ENCODE peak calls at places on chromosomes 12 and 14, in seven cellular contexts. M is endodermal cell, H is aorta, R is SJSA1, D is tibial nerve, X is A549, S is GM23338. Y is an unnamed sample.

GRCh38 chr12:128644664-128645296 is 179.0 kb downstream of the SLC15A4 start:
- DNase-seq in R (no peak), X (peak; percentile 19), H (no peak), D (peak; percentile 9), M (peak; percentile 96), S (peak; percentile 69), Y (no peak)

GRCh38 chr12:82635263-82635662 is 51.4 kb upstream of the TMTC2 start:
- DNase-seq in R (no peak), S (no peak), X (no peak), D (no peak), H (no peak), M (no peak), Y (no peak)

GRCh38 chr14:52778702-52779101 is 12.7 kb downstream of the GNPNAT1 start:
- DNase-seq in R (no peak), S (no peak), X (no peak), D (no peak), H (no peak), M (no peak), Y (no peak)

GRCh38 chr14:31124197-31124596 is 83.4 kb downstream of the HECTD1 start:
- DNase-seq in S (no peak), M (no peak), R (peak; percentile 2), H (no peak), D (no peak), X (no peak), Y (peak; percentile 82)

GRCh38 chr14:34713681-34714319 is 593 bp downstream of the CFL2 start:
- DNase-seq in D (peak; percentile 51), M (no peak), R (peak; percentile 70), H (peak; percentile 79), X (no peak), S (peak; percentile 33), Y (peak; percentile 21)

GRCh38 chr12:109722753-109723109 is 9.1 kb downstream of the FAM222A start:
- DNase-seq in M (no peak), D (no peak), S (no peak), X (no peak), H (no peak), R (no peak), Y (no peak)

GRCh38 chr14:97783001-97783400 is 985.8 kb downstream of the VRK1 start:
- DNase-seq in H (no peak), X (no peak), R (no peak), D (no peak), M (no peak), S (no peak), Y (no peak)

GRCh38 chr14:74349757-74350156 is 1.5 kb downstream of the VRTN start:
- DNase-seq in D (no peak), S (peak; percentile 40), X (no peak), H (no peak), R (no peak), M (peak; percentile 68), Y (no peak)

GRCh38 chr12:97404549-97404948 is 58.1 kb upstream of the RMST start:
- DNase-seq in H (no peak), R (peak; percentile 10), M (peak; percentile 90), X (peak; percentile 25), S (peak; percentile 85), D (peak; percentile 7), Y (no peak)

GRCh38 chr14:65729547-65729946 is 317.0 kb downstream of the FUT8 start:
- DNase-seq in M (no peak), D (no peak), R (no peak), X (no peak), H (no peak), S (no peak), Y (no peak)

GRCh38 chr12:113049976-113050742 is 6.4 kb upstream of the DTX1 start:
- DNase-seq in X (peak; percentile 63), H (no peak), D (no peak), S (peak; percentile 79), R (no peak), M (peak; percentile 94), Y (no peak)

GRCh38 chr14:36657409-36658090 is 4.1 kb upstream of the PAX9 start:
- DNase-seq in R (no peak), M (peak; percentile 82), S (peak; percentile 76), H (peak; percentile 76), X (no peak), D (no peak), Y (no peak)

GRCh38 chr12:130438243-130438620 is 100.5 kb downstream of the PIWIL1 start:
- DNase-seq in R (no peak), H (no peak), D (no peak), M (no peak), S (no peak), X (no peak), Y (no peak)

GRCh38 chr14:68501621-68502052 is 291.2 kb downstream of the ZFP36L1 start:
- DNase-seq in S (no peak), R (no peak), H (no peak), X (no peak), M (no peak), D (peak; percentile 64), Y (no peak)
- H3K4me1 ChIP-seq in S (peaks cover 19% of the 10 kb centered on the region), R (peaks cover 12% of the 10 kb centered on the region), H (no peaks in the 10 kb centered on the region), X (no peaks in the 10 kb centered on the region), M (no peaks in the 10 kb centered on the region), D (no peaks in the 10 kb centered on the region), Y (peaks cover 52% of the 10 kb centered on the region)

GRCh38 chr12:75908961-75909699 is 122.4 kb downstream of the PHLDA1 start:
- DNase-seq in X (no peak), D (peak; percentile 81), H (peak; percentile 75), R (peak; percentile 11), M (no peak), S (no peak), Y (no peak)
- H3K27ac ChIP-seq in X (peak overlapping the region; percentile 66), D (peak overlapping the region; percentile 79), H (no peak overlapping the region), R (no peak overlapping the region), M (peak overlapping the region; percentile 78), S (no peak overlapping the region), Y (no peak overlapping the region)

GRCh38 chr14:24679248-24680085 is 45.5 kb upstream of the GZMB start:
- DNase-seq in D (no peak), H (no peak), M (no peak), S (no peak), R (no peak), X (no peak), Y (no peak)

GRCh38 chr14:24681056-24681455 is 47.1 kb upstream of the GZMB start:
- DNase-seq in M (no peak), R (no peak), S (no peak), X (no peak), H (no peak), D (no peak), Y (no peak)

GRCh38 chr14:24677956-24678355 is 44.0 kb upstream of the GZMB start:
- DNase-seq in X (no peak), M (no peak), S (no peak), D (no peak), H (no peak), R (no peak), Y (no peak)

GRCh38 chr14:24680516-24680915 is 46.5 kb upstream of the GZMB start:
- DNase-seq in D (no peak), M (no peak), X (no peak), S (no peak), H (no peak), R (no peak), Y (no peak)

GRCh38 chr14:24678801-24679247 is 44.8 kb upstream of the GZMB start:
- DNase-seq in R (peak; percentile 63), X (peak; percentile 60), H (peak; percentile 74), D (peak; percentile 81), S (peak; percentile 93), M (peak; percentile 90), Y (peak; percentile 81)
- H3K4me3 ChIP-seq in R (peak overlapping the region; percentile 17), X (no peak overlapping the region), H (no peak overlapping the region), D (peak overlapping the region; percentile 33), S (no peak overlapping the region), M (no peak overlapping the region), Y (peak overlapping the region; percentile 33)

GRCh38 chr14:50607181-50607580 is 47.2 kb downstream of the ATL1 start:
- DNase-seq in M (no peak), R (no peak), S (no peak), X (no peak), H (no peak), D (no peak), Y (no peak)

GRCh38 chr14:50615056-50615455 is 53.0 kb downstream of the SAV1 start:
- DNase-seq in X (no peak), M (no peak), S (no peak), H (no peak), R (no peak), D (no peak), Y (no peak)

GRCh38 chr14:50612795-50613194 is 52.9 kb downstream of the ATL1 start:
- DNase-seq in D (no peak), S (no peak), H (no peak), M (no peak), X (no peak), R (no peak), Y (no peak)

GRCh38 chr14:50608302-50608851 is 48.4 kb downstream of the ATL1 start:
- DNase-seq in S (no peak), R (no peak), D (no peak), M (no peak), X (no peak), H (no peak), Y (no peak)

DNA sequence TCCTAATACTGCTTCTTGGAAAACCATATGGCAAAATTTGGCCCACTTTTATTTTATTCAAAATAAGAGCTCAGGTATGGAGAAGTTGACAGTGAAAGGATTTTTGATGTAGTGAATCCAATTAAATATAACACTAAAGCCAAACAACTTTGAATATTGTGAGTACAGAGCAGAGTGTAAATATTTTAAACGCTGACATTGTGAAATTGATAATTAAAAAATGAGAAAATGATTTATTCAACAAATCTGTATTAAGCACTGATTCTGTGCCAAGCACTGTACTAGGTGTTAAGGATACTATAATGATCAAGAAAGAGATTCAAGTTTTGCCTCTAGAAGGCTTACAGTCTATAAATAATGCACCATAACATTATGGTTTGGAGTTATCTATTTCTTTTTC is 50.5 kb downstream of the ATL1 start:
- DNase-seq in H (no peak), R (no peak), M (no peak), S (no peak), X (no peak), D (no peak), Y (no peak)
- H3K4me1 ChIP-seq in H (no peaks in the 10 kb centered on the region), R (no peaks in the 10 kb centered on the region), M (no peaks in the 10 kb centered on the region), S (no peaks in the 10 kb centered on the region), X (no peaks in the 10 kb centered on the region), D (peaks cover 8% of the 10 kb centered on the region), Y (no peaks in the 10 kb centered on the region)

GRCh38 chr12:104493504-104493903 is 36.8 kb downstream of the CHST11 start:
- DNase-seq in S (no peak), D (no peak), H (no peak), M (no peak), R (no peak), X (no peak), Y (no peak)
- H3K27ac ChIP-seq in S (no peak overlapping the region), D (no peak overlapping the region), H (no peak overlapping the region), M (no peak overlapping the region), R (no peak overlapping the region), X (no peak overlapping the region), Y (no peak overlapping the region)

DNA sequence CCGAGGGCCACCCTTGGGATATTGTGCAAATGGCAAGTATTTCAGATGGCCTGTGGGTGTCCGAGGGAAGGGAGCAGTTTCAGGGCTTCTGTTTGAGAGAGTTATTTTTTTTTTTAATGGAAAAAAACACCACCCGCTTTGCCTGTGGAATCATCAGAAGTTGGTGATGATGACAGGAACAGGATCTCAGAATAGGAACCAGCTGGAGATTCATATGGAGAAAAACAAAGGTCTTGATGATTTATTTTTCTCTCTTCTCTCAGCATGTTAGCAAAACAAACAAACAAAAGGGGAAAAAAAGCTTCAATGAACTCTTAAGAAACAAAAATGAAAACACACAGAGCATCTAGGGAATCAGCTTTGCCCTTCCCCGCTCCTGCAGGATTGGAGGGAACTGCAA is 119.9 kb upstream of the RFLNA start:
- DNase-seq in X (no peak), H (no peak), M (no peak), D (no peak), R (peak; percentile 63), S (no peak), Y (no peak)
- H3K4me3 ChIP-seq in X (no peak overlapping the region), H (no peak overlapping the region), M (no peak overlapping the region), D (no peak overlapping the region), R (no peak overlapping the region), S (no peak overlapping the region), Y (no peak overlapping the region)